ENCODE peak calls at places on chromosomes 5 and 9, in nine cellular contexts. One of them, this sample, is unnamed.

GRCh38 chr9:131436386-131436785 is 42.5 kb downstream of the PRRC2B start:
- DNase-seq in CD8-positive, alpha-beta T cell: no peak
- DNase-seq in fibroblast of mammary gland: no peak
- DNase-seq in GM12865: no peak
- DNase-seq in retinal pigment epithelial cell: no peak
- DNase-seq in brain microvascular endothelial cell: peak
- DNase-seq in AG09309: no peak
- DNase-seq in lower leg skin: no peak
- DNase-seq in tibial nerve: no peak
- DNase-seq in this sample: no peak

GRCh38 chr9:137505421-137506140 is 44.6 kb downstream of the PNPLA7 start:
- DNase-seq in CD8-positive, alpha-beta T cell: no peak
- DNase-seq in fibroblast of mammary gland: no peak
- DNase-seq in GM12865: no peak
- DNase-seq in retinal pigment epithelial cell: no peak
- DNase-seq in brain microvascular endothelial cell: no peak
- DNase-seq in AG09309: no peak
- DNase-seq in lower leg skin: no peak
- DNase-seq in tibial nerve: no peak
- DNase-seq in this sample: no peak

GRCh38 chr9:113919825-113920224 is 43.7 kb downstream of the ZNF618 start:
- DNase-seq in CD8-positive, alpha-beta T cell: no peak
- DNase-seq in fibroblast of mammary gland: no peak
- DNase-seq in GM12865: no peak
- DNase-seq in retinal pigment epithelial cell: no peak
- DNase-seq in brain microvascular endothelial cell: no peak
- DNase-seq in AG09309: no peak
- DNase-seq in lower leg skin: no peak
- DNase-seq in tibial nerve: no peak
- DNase-seq in this sample: no peak

GRCh38 chr9:18861599-18862546 is 171.1 kb downstream of the SAXO1 start:
- DNase-seq in CD8-positive, alpha-beta T cell: no peak
- DNase-seq in fibroblast of mammary gland: peak
- DNase-seq in GM12865: no peak
- DNase-seq in retinal pigment epithelial cell: no peak
- DNase-seq in brain microvascular endothelial cell: peak
- DNase-seq in AG09309: no peak
- DNase-seq in lower leg skin: no peak
- DNase-seq in tibial nerve: peak
- DNase-seq in this sample: no peak

GRCh38 chr5:122385786-122386185 is 73.7 kb downstream of the SNCAIP start:
- DNase-seq in CD8-positive, alpha-beta T cell: no peak
- DNase-seq in fibroblast of mammary gland: peak
- DNase-seq in GM12865: no peak
- DNase-seq in retinal pigment epithelial cell: no peak
- DNase-seq in brain microvascular endothelial cell: no peak
- DNase-seq in AG09309: peak
- DNase-seq in lower leg skin: no peak
- DNase-seq in tibial nerve: no peak
- DNase-seq in this sample: no peak

GRCh38 chr5:76688836-76689235 is 27.1 kb upstream of the F2R start:
- DNase-seq in CD8-positive, alpha-beta T cell: no peak
- DNase-seq in fibroblast of mammary gland: peak
- DNase-seq in GM12865: no peak
- DNase-seq in retinal pigment epithelial cell: no peak
- DNase-seq in brain microvascular endothelial cell: no peak
- DNase-seq in AG09309: no peak
- DNase-seq in lower leg skin: no peak
- DNase-seq in tibial nerve: no peak
- DNase-seq in this sample: no peak

GRCh38 chr5:17219006-17219422 is 1.6 kb downstream of the BASP1 start:
- DNase-seq in CD8-positive, alpha-beta T cell: no peak
- DNase-seq in fibroblast of mammary gland: no peak
- DNase-seq in GM12865: peak
- DNase-seq in retinal pigment epithelial cell: no peak
- DNase-seq in brain microvascular endothelial cell: no peak
- DNase-seq in AG09309: no peak
- DNase-seq in lower leg skin: no peak
- DNase-seq in tibial nerve: no peak
- DNase-seq in this sample: no peak

GRCh38 chr5:146620663-146621051 is 104.7 kb upstream of the GPR151 start:
- DNase-seq in CD8-positive, alpha-beta T cell: no peak
- DNase-seq in fibroblast of mammary gland: no peak
- DNase-seq in GM12865: no peak
- DNase-seq in retinal pigment epithelial cell: no peak
- DNase-seq in brain microvascular endothelial cell: no peak
- DNase-seq in AG09309: no peak
- DNase-seq in lower leg skin: no peak
- DNase-seq in tibial nerve: no peak
- DNase-seq in this sample: no peak

GRCh38 chr9:77575785-77576184 is 72.3 kb downstream of the GNA14 start:
- DNase-seq in CD8-positive, alpha-beta T cell: no peak
- DNase-seq in fibroblast of mammary gland: peak
- DNase-seq in GM12865: peak
- DNase-seq in retinal pigment epithelial cell: no peak
- DNase-seq in brain microvascular endothelial cell: no peak
- DNase-seq in AG09309: no peak
- DNase-seq in lower leg skin: no peak
- DNase-seq in tibial nerve: no peak
- DNase-seq in this sample: no peak

GRCh38 chr5:148855249-148856008 is 29.0 kb downstream of the ADRB2 start:
- DNase-seq in CD8-positive, alpha-beta T cell: no peak
- DNase-seq in fibroblast of mammary gland: no peak
- DNase-seq in GM12865: no peak
- DNase-seq in retinal pigment epithelial cell: no peak
- DNase-seq in brain microvascular endothelial cell: no peak
- DNase-seq in AG09309: no peak
- DNase-seq in lower leg skin: no peak
- DNase-seq in tibial nerve: no peak
- DNase-seq in this sample: no peak

GRCh38 chr5:139982157-139982974 is 60.7 kb downstream of the NRG2 start:
- DNase-seq in CD8-positive, alpha-beta T cell: no peak
- DNase-seq in fibroblast of mammary gland: peak
- DNase-seq in GM12865: no peak
- DNase-seq in retinal pigment epithelial cell: peak
- DNase-seq in brain microvascular endothelial cell: no peak
- DNase-seq in AG09309: no peak
- DNase-seq in lower leg skin: no peak
- DNase-seq in tibial nerve: peak
- DNase-seq in this sample: peak

GRCh38 chr5:6759401-6759800 is 46.2 kb downstream of the TENT4A start:
- DNase-seq in CD8-positive, alpha-beta T cell: no peak
- DNase-seq in fibroblast of mammary gland: peak
- DNase-seq in GM12865: no peak
- DNase-seq in retinal pigment epithelial cell: peak
- DNase-seq in brain microvascular endothelial cell: no peak
- DNase-seq in AG09309: no peak
- DNase-seq in lower leg skin: no peak
- DNase-seq in tibial nerve: no peak
- DNase-seq in this sample: no peak

GRCh38 chr9:22529426-22530199 is 83.0 kb downstream of the DMRTA1 start:
- DNase-seq in CD8-positive, alpha-beta T cell: no peak
- DNase-seq in fibroblast of mammary gland: peak
- DNase-seq in GM12865: no peak
- DNase-seq in retinal pigment epithelial cell: no peak
- DNase-seq in brain microvascular endothelial cell: no peak
- DNase-seq in AG09309: no peak
- DNase-seq in lower leg skin: no peak
- DNase-seq in tibial nerve: no peak
- DNase-seq in this sample: no peak

GRCh38 chr5:57911466-57911865 is 428.9 kb upstream of the ACTBL2 start:
- DNase-seq in CD8-positive, alpha-beta T cell: no peak
- DNase-seq in fibroblast of mammary gland: no peak
- DNase-seq in GM12865: no peak
- DNase-seq in retinal pigment epithelial cell: peak
- DNase-seq in brain microvascular endothelial cell: no peak
- DNase-seq in AG09309: no peak
- DNase-seq in lower leg skin: no peak
- DNase-seq in tibial nerve: no peak
- DNase-seq in this sample: no peak

GRCh38 chr5:57902035-57902434 is 419.4 kb upstream of the ACTBL2 start:
- DNase-seq in CD8-positive, alpha-beta T cell: no peak
- DNase-seq in fibroblast of mammary gland: peak
- DNase-seq in GM12865: no peak
- DNase-seq in retinal pigment epithelial cell: peak
- DNase-seq in brain microvascular endothelial cell: no peak
- DNase-seq in AG09309: no peak
- DNase-seq in lower leg skin: no peak
- DNase-seq in tibial nerve: no peak
- DNase-seq in this sample: no peak

DNA sequence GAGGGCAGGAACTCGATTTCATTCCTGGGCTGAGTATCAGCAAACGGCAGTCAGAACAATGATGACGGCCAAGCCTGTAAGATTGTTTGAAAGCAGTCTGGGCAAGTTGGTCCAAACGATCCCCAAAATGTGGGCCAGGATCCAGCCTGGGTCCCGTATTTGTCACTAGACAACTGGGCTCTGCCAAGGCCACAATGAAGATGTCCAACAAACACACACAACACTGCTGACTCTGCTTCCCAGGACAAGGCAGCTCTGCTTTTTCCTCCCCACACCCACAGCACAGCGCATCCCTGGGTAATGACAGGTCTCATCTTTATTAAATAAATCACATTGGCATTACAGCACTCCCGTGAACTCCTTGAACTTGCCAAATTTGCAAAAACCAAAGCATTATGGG is 424.0 kb upstream of the ACTBL2 start:
- DNase-seq in CD8-positive, alpha-beta T cell: no peak
- DNase-seq in fibroblast of mammary gland: no peak
- DNase-seq in GM12865: no peak
- DNase-seq in retinal pigment epithelial cell: no peak
- DNase-seq in brain microvascular endothelial cell: no peak
- DNase-seq in AG09309: no peak
- DNase-seq in lower leg skin: no peak
- DNase-seq in tibial nerve: no peak
- DNase-seq in this sample: no peak
- TF ChIP-seq CTCF in CD8-positive, alpha-beta T cell: no peak
- TF ChIP-seq CTCF in fibroblast of mammary gland: no peak
- TF ChIP-seq CTCF in GM12865: no peak
- TF ChIP-seq CTCF in retinal pigment epithelial cell: no peak
- TF ChIP-seq CTCF in brain microvascular endothelial cell: no peak
- TF ChIP-seq CTCF in AG09309: no peak
- TF ChIP-seq CTCF in lower leg skin: no peak
- TF ChIP-seq CTCF in tibial nerve: no peak
- TF ChIP-seq CTCF in this sample: no peak

DNA sequence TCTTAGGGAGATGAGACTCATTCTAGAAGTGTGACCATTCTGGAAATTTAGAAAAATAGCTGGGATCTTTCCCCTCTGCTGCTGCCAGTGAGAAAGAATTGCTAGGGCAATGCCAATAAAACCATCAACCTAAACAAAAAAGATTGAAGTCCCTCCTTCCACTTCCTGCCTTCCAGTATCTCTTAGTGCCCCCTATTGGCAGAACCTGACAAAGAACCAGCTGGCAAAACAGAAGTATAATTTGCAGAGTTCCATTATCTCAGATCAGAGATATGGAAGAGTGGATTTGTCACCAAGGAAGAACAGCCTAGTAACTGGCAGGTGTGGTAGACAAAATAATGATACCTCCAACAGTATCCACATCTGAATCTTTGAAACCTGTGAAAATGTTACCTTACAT is 13.8 kb upstream of the PLCXD3 start:
- DNase-seq in CD8-positive, alpha-beta T cell: no peak
- DNase-seq in fibroblast of mammary gland: peak
- DNase-seq in GM12865: peak
- DNase-seq in retinal pigment epithelial cell: no peak
- DNase-seq in brain microvascular endothelial cell: no peak
- DNase-seq in AG09309: no peak
- DNase-seq in lower leg skin: no peak
- DNase-seq in tibial nerve: no peak
- DNase-seq in this sample: no peak
- TF ChIP-seq CTCF in CD8-positive, alpha-beta T cell: no peak
- TF ChIP-seq CTCF in fibroblast of mammary gland: peak
- TF ChIP-seq CTCF in GM12865: peak
- TF ChIP-seq CTCF in retinal pigment epithelial cell: peak
- TF ChIP-seq CTCF in brain microvascular endothelial cell: no peak
- TF ChIP-seq CTCF in AG09309: peak
- TF ChIP-seq CTCF in lower leg skin: no peak
- TF ChIP-seq CTCF in tibial nerve: no peak
- TF ChIP-seq CTCF in this sample: no peak

DNA sequence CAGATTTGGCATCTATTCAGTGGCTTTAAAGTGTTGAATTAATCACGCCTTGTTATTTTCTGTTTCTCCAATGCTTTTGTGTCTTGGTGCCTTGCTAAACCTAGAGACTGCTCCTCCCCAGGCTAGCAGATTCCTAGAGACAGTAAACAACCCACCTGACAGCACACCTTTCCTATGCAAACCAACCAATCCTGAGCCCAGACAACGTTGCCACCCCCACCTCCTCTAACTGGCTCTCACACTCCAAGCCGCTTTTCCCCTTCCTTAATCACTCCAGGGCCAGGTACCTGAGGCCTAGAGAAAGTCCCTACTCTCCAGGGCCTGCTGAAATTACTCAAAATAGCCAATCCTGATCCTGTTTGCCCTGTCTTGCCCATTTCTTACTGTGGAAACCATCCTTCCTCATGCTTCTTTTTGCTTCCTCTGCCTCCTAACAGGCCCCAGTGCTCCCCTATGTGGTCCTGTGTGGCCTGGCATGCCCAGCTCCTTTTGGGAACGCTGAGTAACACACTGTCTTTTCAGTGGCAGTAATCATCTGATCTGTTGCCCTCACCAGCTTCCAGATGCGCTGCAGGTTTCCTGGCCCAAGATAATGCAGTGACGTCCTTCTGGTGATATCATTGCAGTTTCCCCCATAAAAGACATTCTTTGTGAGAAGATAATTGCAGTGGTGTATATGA is 53.4 kb downstream of the GAS1 start:
- DNase-seq in CD8-positive, alpha-beta T cell: no peak
- DNase-seq in fibroblast of mammary gland: no peak
- DNase-seq in GM12865: no peak
- DNase-seq in retinal pigment epithelial cell: no peak
- DNase-seq in brain microvascular endothelial cell: no peak
- DNase-seq in AG09309: no peak
- DNase-seq in lower leg skin: no peak
- DNase-seq in tibial nerve: no peak
- DNase-seq in this sample: no peak
- TF ChIP-seq CTCF in CD8-positive, alpha-beta T cell: no peak
- TF ChIP-seq CTCF in fibroblast of mammary gland: peak
- TF ChIP-seq CTCF in GM12865: no peak
- TF ChIP-seq CTCF in retinal pigment epithelial cell: no peak
- TF ChIP-seq CTCF in brain microvascular endothelial cell: no peak
- TF ChIP-seq CTCF in AG09309: no peak
- TF ChIP-seq CTCF in lower leg skin: no peak
- TF ChIP-seq CTCF in tibial nerve: no peak
- TF ChIP-seq CTCF in this sample: no peak

DNA sequence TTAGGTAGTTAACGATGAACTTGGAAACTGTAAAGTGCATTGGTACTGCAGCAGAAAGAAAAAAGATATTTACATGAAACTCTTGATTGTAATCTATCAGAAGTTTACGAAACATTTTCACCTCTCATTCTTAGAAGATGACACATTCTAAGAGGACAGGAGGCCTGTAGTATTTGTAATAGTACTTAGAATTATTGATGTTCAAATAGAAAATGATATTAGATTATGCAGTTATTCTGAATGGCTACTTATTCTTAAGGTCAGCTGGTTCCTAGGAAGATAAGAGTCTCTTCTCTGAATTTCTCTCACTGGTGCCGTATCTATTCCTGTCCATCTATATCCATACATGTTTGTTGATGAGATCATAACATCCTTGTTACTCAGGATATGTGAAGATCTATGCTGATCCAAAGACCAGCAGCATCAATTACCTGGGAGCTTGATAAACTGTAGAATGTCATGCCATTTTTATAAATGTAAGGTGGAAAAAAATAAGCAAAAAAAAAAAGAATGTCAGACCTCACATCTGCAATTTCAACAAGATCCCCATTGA is 42.2 kb upstream of the RICTOR start:
- DNase-seq in CD8-positive, alpha-beta T cell: no peak
- DNase-seq in fibroblast of mammary gland: no peak
- DNase-seq in GM12865: no peak
- DNase-seq in retinal pigment epithelial cell: no peak
- DNase-seq in brain microvascular endothelial cell: no peak
- DNase-seq in AG09309: no peak
- DNase-seq in lower leg skin: no peak
- DNase-seq in tibial nerve: no peak
- DNase-seq in this sample: no peak
- TF ChIP-seq CTCF in CD8-positive, alpha-beta T cell: no peak
- TF ChIP-seq CTCF in fibroblast of mammary gland: no peak
- TF ChIP-seq CTCF in GM12865: no peak
- TF ChIP-seq CTCF in retinal pigment epithelial cell: no peak
- TF ChIP-seq CTCF in brain microvascular endothelial cell: no peak
- TF ChIP-seq CTCF in AG09309: no peak
- TF ChIP-seq CTCF in lower leg skin: no peak
- TF ChIP-seq CTCF in tibial nerve: no peak
- TF ChIP-seq CTCF in this sample: no peak